ENCODE peak calls at places on chromosomes 11 and 22, in seven cellular contexts. T is transverse colon, S is sigmoid colon, C is prostate gland, D is HCT116, Z is upper lobe of left lung, B is breast epithelium. P is an unnamed sample. For H3K4me1, the result is how much of the 10 kb centered on the place peaks cover.

GRCh38 chr11:122032317-122032716 is 83.7 kb downstream of the BLID start:
- DNase-seq in T (no peak), S (no peak), C (no peak), D (no peak), Z (no peak), B (no peak), P (no peak)

GRCh38 chr22:23613193-23613973 is 18.7 kb downstream of the DRICH1 start:
- DNase-seq in T (no peak), S (no peak), C (no peak), D (no peak), Z (no peak), B (no peak), P (no peak)

GRCh38 chr11:2567026-2567671 is 122.3 kb downstream of the KCNQ1 start:
- DNase-seq in T (no peak), S (peak), C (no peak), D (no peak), Z (no peak), B (no peak), P (no peak)

GRCh38 chr11:64531906-64532312 is 59.1 kb upstream of the SLC22A12 start:
- DNase-seq in T (no peak), S (no peak), C (no peak), D (no peak), Z (no peak), B (no peak), P (no peak)

GRCh38 chr11:126433989-126434949 is 78.8 kb downstream of the ST3GAL4 start:
- DNase-seq in T (no peak), S (no peak), C (no peak), D (no peak), Z (peak), B (no peak), P (no peak)

GRCh38 chr11:121890377-121890776 is 225.6 kb downstream of the BLID start:
- DNase-seq in T (no peak), S (no peak), C (no peak), D (no peak), Z (no peak), B (no peak), P (no peak)

GRCh38 chr11:19868871-19869270 is 156.2 kb downstream of the NAV2 start:
- DNase-seq in T (no peak), S (no peak), C (no peak), D (no peak), Z (no peak), B (no peak), P (no peak)

GRCh38 chr22:31537019-31537535 is 40.7 kb downstream of the SFI1 start:
- DNase-seq in T (no peak), S (peak), C (no peak), D (no peak), Z (no peak), B (no peak), P (no peak)

GRCh38 chr22:31647066-31647465 is 14.9 kb downstream of the PISD start:
- DNase-seq in T (no peak), S (no peak), C (no peak), D (no peak), Z (no peak), B (no peak), P (no peak)

GRCh38 chr22:23176645-23177027 is 3.7 kb upstream of the BCR start:
- DNase-seq in T (no peak), S (no peak), C (no peak), D (no peak), Z (no peak), B (no peak), P (no peak)

GRCh38 chr22:32535531-32536190 is 61.0 kb downstream of the FBXO7 start:
- DNase-seq in T (no peak), S (no peak), C (no peak), D (no peak), Z (no peak), B (no peak), P (no peak)

GRCh38 chr11:4713241-4713640 is 8.7 kb downstream of the MMP26 start:
- DNase-seq in T (no peak), S (no peak), C (peak), D (no peak), Z (no peak), B (no peak), P (no peak)

GRCh38 chr11:121895919-121896318 is 220.1 kb downstream of the BLID start:
- DNase-seq in T (no peak), S (no peak), C (no peak), D (no peak), Z (no peak), B (no peak), P (no peak)

GRCh38 chr22:31583861-31584485 is 78.0 kb downstream of the PISD start:
- DNase-seq in T (no peak), S (no peak), C (no peak), D (no peak), Z (no peak), B (no peak), P (no peak)

GRCh38 chr11:16925495-16926065 is 88.6 kb downstream of the PLEKHA7 start:
- DNase-seq in T (peak), S (peak), C (peak), D (peak), Z (peak), B (peak), P (no peak)

GRCh38 chr11:69497221-69497787 is 15.8 kb downstream of the LINC01488 start:
- DNase-seq in T (peak), S (peak), C (peak), D (peak), Z (peak), B (peak), P (no peak)

GRCh38 chr22:22474733-22475132 is 33.8 kb downstream of the ZNF280B start:
- DNase-seq in T (no peak), S (no peak), C (no peak), D (no peak), Z (no peak), B (no peak), P (no peak)

GRCh38 chr11:45180158-45180887 is 33.9 kb downstream of the PRDM11 start:
- DNase-seq in T (peak), S (peak), C (peak), D (peak), Z (peak), B (peak), P (no peak)

GRCh38 chr11:131246589-131247164 is 123.7 kb upstream of the NTM start:
- DNase-seq in T (peak), S (no peak), C (no peak), D (no peak), Z (peak), B (no peak), P (no peak)

GRCh38 chr11:107477820-107478219 is 20.2 kb upstream of the CWF19L2 start:
- DNase-seq in T (no peak), S (no peak), C (no peak), D (no peak), Z (no peak), B (no peak), P (no peak)

GRCh38 chr11:90803366-90803765 is 580.5 kb upstream of the CHORDC1 start:
- DNase-seq in T (no peak), S (no peak), C (no peak), D (no peak), Z (no peak), B (no peak), P (no peak)

GRCh38 chr11:109914038-109914437 is 179.2 kb upstream of the ZC3H12C start:
- DNase-seq in T (no peak), S (no peak), C (no peak), D (peak), Z (no peak), B (no peak), P (no peak)

GRCh38 chr11:117822031-117822521 is 2.5 kb downstream of the FXYD2 start:
- DNase-seq in T (peak), S (peak), C (no peak), D (no peak), Z (no peak), B (no peak), P (no peak)

GRCh38 chr11:35486934-35487333 is 38.5 kb downstream of the PAMR1 start:
- DNase-seq in T (no peak), S (no peak), C (no peak), D (no peak), Z (no peak), B (no peak), P (no peak)
- TF ChIP-seq POLR2A in T (no peak), S (no peak), C (no peak), D (no peak), Z (no peak), B (no peak), P (no peak)

DNA sequence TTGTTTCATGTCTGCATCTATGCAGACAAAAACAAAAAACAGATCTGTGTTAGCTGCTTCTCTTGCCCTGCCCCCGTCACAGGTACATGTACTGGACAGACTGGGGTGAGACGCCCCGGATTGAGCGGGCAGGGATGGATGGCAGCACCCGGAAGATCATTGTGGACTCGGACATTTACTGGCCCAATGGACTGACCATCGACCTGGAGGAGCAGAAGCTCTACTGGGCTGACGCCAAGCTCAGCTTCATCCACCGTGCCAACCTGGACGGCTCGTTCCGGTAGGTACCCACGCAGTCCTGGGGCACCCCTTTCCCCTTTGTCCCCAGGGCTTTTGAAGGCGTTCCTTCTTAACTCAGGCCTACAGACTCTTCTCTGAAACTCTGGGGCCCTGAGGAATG is 45.2 kb downstream of the LRP5 start:
- DNase-seq in T (no peak), S (no peak), C (no peak), D (no peak), Z (no peak), B (no peak), P (no peak)
- H3K4me1 ChIP-seq in T (under half), S (under half), C (under half), D (under half), Z (under half), B (under half), P (under half)

DNA sequence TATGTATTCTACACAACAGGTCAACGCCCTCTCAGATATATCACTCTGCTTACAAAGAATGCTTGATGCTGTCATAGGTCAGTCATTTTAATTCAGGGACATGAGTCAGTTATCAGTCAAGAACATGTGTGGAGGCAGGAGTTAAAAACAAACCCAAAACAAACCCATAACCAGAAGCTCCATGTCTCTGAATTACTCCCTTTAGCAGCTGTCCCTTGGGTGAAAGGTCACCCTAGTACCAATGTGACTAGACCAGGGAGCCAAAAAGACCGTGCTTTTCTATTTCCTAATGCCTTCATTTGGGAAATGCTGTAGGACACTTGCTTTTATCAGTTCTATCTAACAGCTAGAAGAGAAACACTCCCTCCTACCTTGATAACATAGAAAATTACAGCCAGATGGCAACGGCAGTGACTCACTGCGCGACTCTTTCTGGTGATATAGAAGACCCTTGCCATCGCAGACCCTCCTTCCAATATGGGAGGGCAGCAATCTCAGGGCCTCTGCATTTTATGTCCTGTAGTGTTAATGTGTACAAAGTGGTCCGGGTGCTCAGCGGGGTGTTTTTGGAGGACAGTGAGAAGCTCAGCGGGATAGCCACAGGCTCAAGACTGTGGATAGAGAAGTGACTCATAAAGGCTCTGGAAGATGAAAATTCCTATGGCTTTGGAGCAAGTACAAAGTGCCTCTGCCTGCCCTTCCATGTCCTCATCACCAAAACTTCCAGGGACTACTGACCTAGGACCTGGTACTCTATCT is 24.8 kb downstream of the APOL5 start:
- DNase-seq in T (no peak), S (no peak), C (no peak), D (peak), Z (no peak), B (no peak), P (no peak)
- TF ChIP-seq POLR2AphosphoS5 in T (no peak), S (no peak), C (no peak), D (no peak), Z (peak), B (no peak), P (no peak)

DNA sequence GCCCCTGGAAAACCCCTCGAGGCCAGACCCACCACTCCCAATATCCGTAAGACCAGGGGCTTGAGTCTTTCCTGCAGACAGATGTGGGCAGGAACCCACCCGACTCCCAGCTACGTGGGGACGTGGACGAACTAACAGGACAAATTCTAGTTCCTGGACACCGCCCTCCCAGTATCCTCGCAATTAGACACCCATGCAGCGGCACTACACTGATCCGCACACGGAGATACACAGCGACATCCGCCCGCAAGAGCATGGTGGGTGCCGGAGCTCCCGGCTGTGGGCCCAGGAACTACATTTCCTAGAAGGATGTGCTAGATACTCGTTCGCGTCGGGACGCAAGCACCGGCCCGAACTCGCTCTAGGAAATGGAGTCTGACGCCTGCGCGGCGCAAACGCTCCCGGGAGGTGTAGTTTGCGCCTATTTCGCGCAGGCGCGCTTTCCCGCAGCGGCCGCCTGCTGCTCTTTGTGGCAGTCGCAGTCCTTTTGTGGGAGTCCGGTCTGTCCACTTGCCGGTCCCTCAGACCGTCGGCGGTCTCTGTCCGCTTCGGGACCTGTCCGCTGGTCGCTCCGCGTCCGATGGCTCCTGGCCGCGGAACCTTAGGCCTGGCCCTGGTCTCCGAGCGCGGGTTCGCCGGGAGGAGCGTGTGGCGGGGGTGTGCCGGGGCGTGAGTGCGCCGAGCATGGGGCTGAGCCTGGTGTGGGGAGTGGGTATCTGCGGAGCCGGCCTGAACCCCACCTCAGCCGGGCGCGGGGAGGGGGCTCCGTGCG is at the start of gene ZNF74:
- DNase-seq in T (peak), S (peak), C (peak), D (peak), Z (peak), B (peak), P (no peak)
- TF ChIP-seq POLR2A in T (peak), S (no peak), C (peak), D (peak), Z (peak), B (no peak), P (no peak)

GRCh38 chr11:111525456-111525855 is 10.9 kb downstream of the HOATZ start:
- DNase-seq in T (no peak), S (no peak), C (no peak), D (no peak), Z (no peak), B (no peak), P (no peak)
- H3K4me1 ChIP-seq in T (under half), S (under half), C (under half), D (under half), Z (under half), B (under half), P (under half)

GRCh38 chr11:76578655-76579046 is 91.9 kb downstream of the LRRC32 start:
- DNase-seq in T (no peak), S (no peak), C (no peak), D (no peak), Z (no peak), B (no peak), P (no peak)
- TF ChIP-seq POLR2AphosphoS5 in T (no peak), S (peak), C (no peak), D (no peak), Z (peak), B (peak), P (peak)

GRCh38 chr11:47269002-47269828 is 718 bp upstream of the MADD start:
- DNase-seq in T (peak), S (peak), C (peak), D (peak), Z (peak), B (peak), P (peak)
- TF ChIP-seq POLR2A in T (peak), S (no peak), C (no peak), D (peak), Z (peak), B (no peak), P (no peak)

GRCh38 chr11:124895471-124895971 is 2.1 kb downstream of the ROBO4 start:
- DNase-seq in T (no peak), S (peak), C (no peak), D (no peak), Z (no peak), B (no peak), P (peak)

GRCh38 chr11:124896821-124897391 is 759 bp downstream of the ROBO4 start:
- DNase-seq in T (no peak), S (peak), C (no peak), D (no peak), Z (peak), B (no peak), P (no peak)

GRCh38 chr11:124894606-124895430 is 2.8 kb downstream of the ROBO4 start:
- DNase-seq in T (no peak), S (peak), C (no peak), D (no peak), Z (no peak), B (no peak), P (peak)

GRCh38 chr11:124897681-124898680 is at the start of gene ROBO4:
- DNase-seq in T (no peak), S (peak), C (no peak), D (peak), Z (peak), B (no peak), P (peak)

GRCh38 chr11:124896071-124896750 is 1.5 kb downstream of the ROBO4 start:
- DNase-seq in T (no peak), S (peak), C (no peak), D (no peak), Z (no peak), B (no peak), P (peak)
- H3K4me1 ChIP-seq in T (under half), S (under half), C (under half), D (under half), Z (under half), B (under half), P (under half)